ENCODE peak calls at places on chromosomes 11 and 22, in six cellular contexts. H, A, T, N, L and F are unnamed samples.

GRCh38 chr11:206516-207212 is 535 bp downstream of the BET1L start:
- DNase-seq in H (no peak), A (no peak), T (no peak), N (no peak), L (no peak), F (no peak)

GRCh38 chr11:203056-203944 is 3.9 kb downstream of the BET1L start:
- DNase-seq in H (no peak), A (no peak), T (peak), N (no peak), L (no peak), F (no peak)

GRCh38 chr11:126719740-126720139 is 280.8 kb downstream of the KIRREL3 start:
- DNase-seq in H (no peak), A (no peak), T (no peak), N (no peak), L (no peak), F (no peak)

GRCh38 chr22:50012201-50013181 is at the start of gene IL17REL:
- DNase-seq in H (no peak), A (no peak), T (peak), N (peak), L (no peak), F (peak)

GRCh38 chr11:13884159-13884799 is 78.2 kb upstream of the SPON1 start:
- DNase-seq in H (no peak), A (no peak), T (no peak), N (no peak), L (no peak), F (no peak)

GRCh38 chr11:67409261-67409666 is 5.4 kb downstream of the TBC1D10C start:
- DNase-seq in H (no peak), A (no peak), T (no peak), N (no peak), L (peak), F (no peak)

GRCh38 chr11:76800466-76801200 is 17.5 kb downstream of the TSKU start:
- DNase-seq in H (no peak), A (no peak), T (peak), N (no peak), L (no peak), F (no peak)

GRCh38 chr11:13105237-13105844 is 96.2 kb downstream of the RASSF10 start:
- DNase-seq in H (no peak), A (peak), T (no peak), N (peak), L (no peak), F (peak)

GRCh38 chr11:85590848-85591483 is 36.2 kb downstream of the DLG2 start:
- DNase-seq in H (peak), A (peak), T (no peak), N (peak), L (peak), F (no peak)

GRCh38 chr11:17739945-17740338 is 5.4 kb downstream of the KCNC1 start:
- DNase-seq in H (no peak), A (no peak), T (peak), N (no peak), L (no peak), F (no peak)

GRCh38 chr11:127493330-127493729 is 492.8 kb upstream of the KIRREL3 start:
- DNase-seq in H (peak), A (no peak), T (no peak), N (no peak), L (no peak), F (no peak)

GRCh38 chr22:35568751-35569725 is 28.4 kb downstream of the RASD2 start:
- DNase-seq in H (no peak), A (peak), T (no peak), N (peak), L (no peak), F (no peak)

GRCh38 chr22:37126383-37126782 is 16.9 kb upstream of the TMPRSS6 start:
- DNase-seq in H (peak), A (no peak), T (peak), N (peak), L (no peak), F (no peak)

GRCh38 chr11:111777094-111778046 is 11.2 kb upstream of the PPP2R1B start:
- DNase-seq in H (peak), A (peak), T (peak), N (peak), L (peak), F (peak)

GRCh38 chr22:19187716-19188563 is 9.4 kb upstream of the SLC25A1 start:
- DNase-seq in H (no peak), A (no peak), T (no peak), N (no peak), L (no peak), F (no peak)

GRCh38 chr11:10414659-10415058 is 40.4 kb upstream of the AMPD3 start:
- DNase-seq in H (no peak), A (no peak), T (no peak), N (peak), L (no peak), F (no peak)

GRCh38 chr11:64804346-64805210 is 1.6 kb upstream of the MAP4K2 start:
- DNase-seq in H (peak), A (no peak), T (no peak), N (no peak), L (no peak), F (no peak)

GRCh38 chr11:130762342-130763037 is 153.8 kb downstream of the SNX19 start:
- DNase-seq in H (no peak), A (no peak), T (no peak), N (no peak), L (no peak), F (no peak)

GRCh38 chr11:73287400-73288101 is 15.4 kb downstream of the P2RY6 start:
- DNase-seq in H (peak), A (no peak), T (no peak), N (peak), L (no peak), F (no peak)

GRCh38 chr11:82869657-82870056 is 30.6 kb downstream of the PRCP start:
- DNase-seq in H (no peak), A (no peak), T (no peak), N (peak), L (no peak), F (no peak)

GRCh38 chr22:26602127-26602526 is 12.2 kb upstream of the TPST2 start:
- DNase-seq in H (no peak), A (no peak), T (no peak), N (no peak), L (no peak), F (no peak)

GRCh38 chr11:2314525-2315394 is 12.9 kb downstream of the TSPAN32 start:
- DNase-seq in H (no peak), A (peak), T (no peak), N (peak), L (no peak), F (no peak)

GRCh38 chr11:117220568-117220967 is 11.3 kb downstream of the PCSK7 start:
- DNase-seq in H (no peak), A (no peak), T (no peak), N (peak), L (no peak), F (no peak)

GRCh38 chr11:105648762-105649161 is 38.9 kb downstream of the GRIA4 start:
- DNase-seq in H (no peak), A (no peak), T (no peak), N (no peak), L (no peak), F (no peak)

GRCh38 chr22:49024775-49025440 is 802.8 kb downstream of the BRD1 start:
- DNase-seq in H (no peak), A (no peak), T (peak), N (no peak), L (no peak), F (no peak)

GRCh38 chr11:109096266-109096665 is 325.7 kb upstream of the C11orf87 start:
- DNase-seq in H (no peak), A (no peak), T (peak), N (no peak), L (no peak), F (no peak)

GRCh38 chr11:64230209-64230984 is at the start of gene DNAJC4:
- DNase-seq in H (peak), A (peak), T (peak), N (peak), L (peak), F (peak)

GRCh38 chr11:110349109-110349996 is 52.9 kb upstream of the RDX start:
- DNase-seq in H (no peak), A (no peak), T (no peak), N (no peak), L (peak), F (no peak)

GRCh38 chr11:132658696-132659095 is 873.6 kb downstream of the OPCML start:
- DNase-seq in H (no peak), A (no peak), T (no peak), N (no peak), L (no peak), F (no peak)

GRCh38 chr11:83035070-83035854 is 36.4 kb downstream of the RAB30 start:
- DNase-seq in H (no peak), A (no peak), T (no peak), N (peak), L (no peak), F (no peak)

GRCh38 chr11:44018127-44018521 is 29.7 kb upstream of the ACCSL start:
- DNase-seq in H (no peak), A (no peak), T (no peak), N (no peak), L (no peak), F (no peak)

GRCh38 chr11:10941429-10941828 is 83.6 kb upstream of the ZBED5 start:
- DNase-seq in H (no peak), A (no peak), T (no peak), N (peak), L (no peak), F (no peak)

GRCh38 chr22:29269731-29270474 is 1.8 kb downstream of the EWSR1 start:
- DNase-seq in H (no peak), A (no peak), T (no peak), N (no peak), L (no peak), F (no peak)